ENCODE peak calls at places on chromosome 22, in six cellular contexts. One of them, this sample, is unnamed.

GRCh38 chr22:18108187-18108586 is 2.4 kb upstream of the TUBA8 start:
- DNase-seq in ovary: no peak
- DNase-seq in esophagus muscularis mucosa: no peak
- DNase-seq in IMR-90: no peak
- DNase-seq in heart left ventricle: no peak
- DNase-seq in body of pancreas: no peak
- DNase-seq in this sample: no peak

GRCh38 chr22:30270841-30271240 is 4.2 kb upstream of the OSM start:
- DNase-seq in ovary: no peak
- DNase-seq in body of pancreas: no peak
- DNase-seq in IMR-90: peak; percentile 81
- DNase-seq in heart left ventricle: peak; percentile 74
- DNase-seq in esophagus muscularis mucosa: no peak
- DNase-seq in this sample: no peak

GRCh38 chr22:35310556-35311550 is 11.2 kb downstream of the TOM1 start:
- DNase-seq in ovary: peak; percentile 10
- DNase-seq in body of pancreas: peak; percentile 39
- DNase-seq in esophagus muscularis mucosa: no peak
- DNase-seq in heart left ventricle: no peak
- DNase-seq in IMR-90: no peak
- DNase-seq in this sample: no peak

GRCh38 chr22:20464096-20464614 is 26.5 kb upstream of the SCARF2 start:
- DNase-seq in ovary: no peak
- DNase-seq in esophagus muscularis mucosa: no peak
- DNase-seq in body of pancreas: no peak
- DNase-seq in heart left ventricle: no peak
- DNase-seq in IMR-90: no peak
- DNase-seq in this sample: no peak

GRCh38 chr22:23832226-23833016 is 6.4 kb downstream of the DERL3 start:
- DNase-seq in heart left ventricle: peak; percentile 23
- DNase-seq in IMR-90: no peak
- DNase-seq in ovary: peak; percentile 15
- DNase-seq in body of pancreas: no peak
- DNase-seq in esophagus muscularis mucosa: no peak
- DNase-seq in this sample: no peak

GRCh38 chr22:47816121-47816915 is 1053.9 kb downstream of the TBC1D22A start:
- DNase-seq in esophagus muscularis mucosa: no peak
- DNase-seq in heart left ventricle: no peak
- DNase-seq in ovary: no peak
- DNase-seq in IMR-90: no peak
- DNase-seq in body of pancreas: no peak
- DNase-seq in this sample: no peak

GRCh38 chr22:36776722-36777121 is 803 bp upstream of the IFT27 start:
- DNase-seq in esophagus muscularis mucosa: no peak
- DNase-seq in heart left ventricle: no peak
- DNase-seq in IMR-90: no peak
- DNase-seq in body of pancreas: no peak
- DNase-seq in ovary: no peak
- DNase-seq in this sample: no peak

GRCh38 chr22:25728064-25728463 is 13.9 kb upstream of the MYO18B start:
- DNase-seq in heart left ventricle: no peak
- DNase-seq in esophagus muscularis mucosa: no peak
- DNase-seq in ovary: no peak
- DNase-seq in body of pancreas: no peak
- DNase-seq in IMR-90: no peak
- DNase-seq in this sample: no peak

GRCh38 chr22:45023431-45023830 is 13.6 kb upstream of the PHF21B start:
- DNase-seq in heart left ventricle: no peak
- DNase-seq in esophagus muscularis mucosa: no peak
- DNase-seq in ovary: no peak
- DNase-seq in body of pancreas: no peak
- DNase-seq in IMR-90: no peak
- DNase-seq in this sample: no peak

GRCh38 chr22:36565686-36566085 is 36.7 kb upstream of the EIF3D start:
- DNase-seq in esophagus muscularis mucosa: no peak
- DNase-seq in body of pancreas: no peak
- DNase-seq in ovary: no peak
- DNase-seq in IMR-90: no peak
- DNase-seq in heart left ventricle: no peak
- DNase-seq in this sample: no peak

GRCh38 chr22:44337658-44338004 is 24.9 kb upstream of the SHISAL1 start:
- DNase-seq in esophagus muscularis mucosa: no peak
- DNase-seq in ovary: peak; percentile 83
- DNase-seq in body of pancreas: no peak
- DNase-seq in heart left ventricle: no peak
- DNase-seq in IMR-90: peak; percentile 75
- DNase-seq in this sample: no peak

GRCh38 chr22:34072585-34072984 is 152.3 kb upstream of the LARGE1 start:
- DNase-seq in heart left ventricle: no peak
- DNase-seq in body of pancreas: no peak
- DNase-seq in IMR-90: no peak
- DNase-seq in esophagus muscularis mucosa: no peak
- DNase-seq in ovary: no peak
- DNase-seq in this sample: no peak

GRCh38 chr22:48893288-48894063 is 934.2 kb downstream of the BRD1 start:
- DNase-seq in esophagus muscularis mucosa: no peak
- DNase-seq in heart left ventricle: no peak
- DNase-seq in body of pancreas: no peak
- DNase-seq in IMR-90: no peak
- DNase-seq in ovary: no peak
- DNase-seq in this sample: no peak

GRCh38 chr22:47176573-47177333 is 414.3 kb downstream of the TBC1D22A start:
- DNase-seq in body of pancreas: peak; percentile 7
- DNase-seq in heart left ventricle: peak; percentile 13
- DNase-seq in esophagus muscularis mucosa: no peak
- DNase-seq in ovary: peak; percentile 13
- DNase-seq in IMR-90: no peak
- DNase-seq in this sample: no peak

GRCh38 chr22:29994027-29994715 is 86.1 kb upstream of the HORMAD2 start:
- DNase-seq in heart left ventricle: no peak
- DNase-seq in esophagus muscularis mucosa: no peak
- DNase-seq in ovary: no peak
- DNase-seq in body of pancreas: no peak
- DNase-seq in IMR-90: peak; percentile 89
- DNase-seq in this sample: peak; percentile 26

DNA sequence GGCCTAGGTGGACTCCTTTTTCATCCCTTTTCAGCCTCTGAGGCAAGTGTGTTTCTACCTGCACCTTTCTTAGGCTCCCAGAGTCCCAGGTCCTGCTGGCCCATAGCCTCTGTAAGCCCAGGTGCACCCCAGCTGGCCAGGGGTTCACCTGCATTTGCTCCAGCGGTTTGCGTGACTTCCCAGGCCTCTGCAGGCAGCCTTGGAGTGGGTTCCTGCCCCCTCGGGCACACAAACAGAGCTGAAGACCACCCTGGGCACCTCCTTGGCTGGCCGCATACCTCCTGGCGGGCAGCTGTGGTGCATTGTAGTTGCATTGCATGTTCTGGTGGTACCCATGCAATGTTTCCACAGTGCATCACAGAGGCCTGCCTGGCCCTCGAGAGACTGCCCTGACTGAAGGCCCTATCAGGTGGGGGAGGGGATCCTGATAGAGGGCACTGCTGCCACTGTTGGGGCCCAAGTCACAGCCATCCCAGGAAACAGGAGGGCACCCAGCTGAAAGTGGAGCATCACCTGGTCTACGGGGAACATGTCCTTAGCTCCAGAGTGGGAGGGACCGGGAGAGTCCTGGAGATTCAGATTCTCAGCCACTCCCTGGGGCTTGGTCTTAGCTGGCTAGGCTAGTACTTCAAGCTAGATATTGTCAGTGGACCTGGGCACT is 14.1 kb downstream of the SHISA8 start:
- DNase-seq in esophagus muscularis mucosa: no peak
- DNase-seq in body of pancreas: no peak
- DNase-seq in ovary: no peak
- DNase-seq in heart left ventricle: no peak
- DNase-seq in IMR-90: no peak
- DNase-seq in this sample: no peak
- TF ChIP-seq POLR2A in esophagus muscularis mucosa: no peak
- TF ChIP-seq POLR2A in body of pancreas: no peak
- TF ChIP-seq POLR2A in ovary: no peak
- TF ChIP-seq POLR2A in heart left ventricle: no peak
- TF ChIP-seq POLR2A in IMR-90: no peak
- TF ChIP-seq POLR2A in this sample: no peak

GRCh38 chr22:50625568-50626313 is 2.2 kb downstream of the ARSA start:
- DNase-seq in heart left ventricle: peak; percentile 24
- DNase-seq in esophagus muscularis mucosa: no peak
- DNase-seq in body of pancreas: no peak
- DNase-seq in ovary: no peak
- DNase-seq in IMR-90: no peak
- DNase-seq in this sample: no peak
- TF ChIP-seq CTCF in heart left ventricle: no peak
- TF ChIP-seq CTCF in esophagus muscularis mucosa: no peak
- TF ChIP-seq CTCF in body of pancreas: no peak
- TF ChIP-seq CTCF in ovary: no peak
- TF ChIP-seq CTCF in IMR-90: peak; percentile 17
- TF ChIP-seq CTCF in this sample: peak; percentile 26

GRCh38 chr22:37807410-37808293 is at the start of gene GCAT:
- DNase-seq in body of pancreas: peak; percentile 97
- DNase-seq in esophagus muscularis mucosa: peak; percentile 99
- DNase-seq in heart left ventricle: peak; percentile 97
- DNase-seq in ovary: peak; percentile 96
- DNase-seq in IMR-90: peak; percentile 95
- DNase-seq in this sample: peak; percentile 98

GRCh38 chr22:37804886-37805857 is 2.6 kb upstream of the GCAT start:
- DNase-seq in heart left ventricle: peak; percentile 93
- DNase-seq in esophagus muscularis mucosa: peak; percentile 95
- DNase-seq in ovary: peak; percentile 91
- DNase-seq in body of pancreas: peak; percentile 93
- DNase-seq in IMR-90: peak; percentile 70
- DNase-seq in this sample: peak; percentile 84

GRCh38 chr22:37804502-37804885 is 3.2 kb upstream of the GCAT start:
- DNase-seq in heart left ventricle: no peak
- DNase-seq in body of pancreas: no peak
- DNase-seq in esophagus muscularis mucosa: no peak
- DNase-seq in IMR-90: no peak
- DNase-seq in ovary: no peak
- DNase-seq in this sample: no peak

GRCh38 chr22:37806409-37807338 is 1.1 kb upstream of the GCAT start:
- DNase-seq in ovary: peak; percentile 62
- DNase-seq in esophagus muscularis mucosa: no peak
- DNase-seq in body of pancreas: peak; percentile 43
- DNase-seq in IMR-90: peak; percentile 52
- DNase-seq in heart left ventricle: no peak
- DNase-seq in this sample: peak; percentile 44

GRCh38 chr22:37805878-37806277 is 1.9 kb upstream of the GCAT start:
- DNase-seq in body of pancreas: no peak
- DNase-seq in ovary: no peak
- DNase-seq in esophagus muscularis mucosa: no peak
- DNase-seq in heart left ventricle: no peak
- DNase-seq in IMR-90: no peak
- DNase-seq in this sample: no peak
- TF ChIP-seq POLR2A in body of pancreas: no peak
- TF ChIP-seq POLR2A in ovary: no peak
- TF ChIP-seq POLR2A in esophagus muscularis mucosa: no peak
- TF ChIP-seq POLR2A in heart left ventricle: no peak
- TF ChIP-seq POLR2A in IMR-90: no peak
- TF ChIP-seq POLR2A in this sample: peak; percentile 9

GRCh38 chr22:41833369-41834004 is 582 bp downstream of the SREBF2 start:
- DNase-seq in esophagus muscularis mucosa: no peak
- DNase-seq in IMR-90: no peak
- DNase-seq in ovary: peak; percentile 51
- DNase-seq in body of pancreas: peak; percentile 60
- DNase-seq in heart left ventricle: peak; percentile 49
- DNase-seq in this sample: peak; percentile 43
- TF ChIP-seq CTCF in esophagus muscularis mucosa: no peak
- TF ChIP-seq CTCF in IMR-90: no peak
- TF ChIP-seq CTCF in ovary: no peak
- TF ChIP-seq CTCF in body of pancreas: no peak
- TF ChIP-seq CTCF in heart left ventricle: no peak
- TF ChIP-seq CTCF in this sample: no peak

GRCh38 chr22:27278986-27279385 is 522.6 kb downstream of the MN1 start:
- DNase-seq in heart left ventricle: no peak
- DNase-seq in ovary: no peak
- DNase-seq in body of pancreas: no peak
- DNase-seq in IMR-90: no peak
- DNase-seq in esophagus muscularis mucosa: no peak
- DNase-seq in this sample: no peak

GRCh38 chr22:27283240-27283639 is 518.3 kb downstream of the MN1 start:
- DNase-seq in esophagus muscularis mucosa: no peak
- DNase-seq in IMR-90: no peak
- DNase-seq in heart left ventricle: no peak
- DNase-seq in body of pancreas: no peak
- DNase-seq in ovary: no peak
- DNase-seq in this sample: no peak

GRCh38 chr22:27286711-27287110 is 514.8 kb downstream of the MN1 start:
- DNase-seq in IMR-90: no peak
- DNase-seq in heart left ventricle: no peak
- DNase-seq in ovary: no peak
- DNase-seq in esophagus muscularis mucosa: no peak
- DNase-seq in body of pancreas: no peak
- DNase-seq in this sample: no peak

GRCh38 chr22:27283714-27284113 is 517.8 kb downstream of the MN1 start:
- DNase-seq in esophagus muscularis mucosa: no peak
- DNase-seq in body of pancreas: no peak
- DNase-seq in IMR-90: peak; percentile 1
- DNase-seq in ovary: no peak
- DNase-seq in heart left ventricle: no peak
- DNase-seq in this sample: no peak

DNA sequence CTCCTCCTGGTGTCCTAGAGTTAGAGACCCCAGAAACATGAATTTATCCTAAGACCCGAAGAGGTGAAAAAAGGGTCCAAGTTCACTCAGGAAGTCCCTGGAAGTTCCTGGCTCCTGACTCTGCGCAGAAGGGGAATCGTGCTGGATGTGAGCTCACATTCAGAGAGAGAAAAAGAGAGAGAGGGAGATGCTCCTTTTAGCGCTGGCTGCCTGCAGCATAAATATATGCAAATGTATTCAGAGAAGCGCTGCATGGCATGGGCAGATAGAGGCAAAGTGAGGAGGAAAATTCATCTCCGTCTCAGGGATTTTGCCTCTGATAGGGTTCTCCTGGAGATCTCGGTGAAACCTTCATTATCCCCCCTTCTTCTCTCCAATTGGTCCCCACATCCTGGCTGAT is 517.2 kb downstream of the MN1 start:
- DNase-seq in IMR-90: no peak
- DNase-seq in body of pancreas: no peak
- DNase-seq in ovary: no peak
- DNase-seq in esophagus muscularis mucosa: no peak
- DNase-seq in heart left ventricle: no peak
- DNase-seq in this sample: no peak
- TF ChIP-seq POLR2A in IMR-90: no peak
- TF ChIP-seq POLR2A in body of pancreas: no peak
- TF ChIP-seq POLR2A in ovary: no peak
- TF ChIP-seq POLR2A in esophagus muscularis mucosa: no peak
- TF ChIP-seq POLR2A in heart left ventricle: no peak
- TF ChIP-seq POLR2A in this sample: no peak

This sample was measured in endothelial cell of umbilical vein.